ENCODE peak calls at places on chromosomes 3 and 15, in ten cellular contexts. C, U, Z, S, Q, D, X, R, T and I are unnamed samples.

GRCh38 chr3:122927726-122928125 is 99.8 kb downstream of the SEMA5B start:
- DNase-seq in R (no peak), U (no peak), Z (no peak), D (no peak), S (no peak), T (no peak), X (no peak), C (no peak), Q (no peak), I (no peak)

GRCh38 chr3:169545606-169546005 is 117.9 kb downstream of the MECOM start:
- DNase-seq in X (no peak), S (no peak), Z (peak; percentile 7), D (no peak), R (no peak), Q (no peak), C (no peak), U (peak; percentile 13), T (no peak), I (no peak)

GRCh38 chr15:43954181-43954621 is 127.4 kb downstream of the WDR76 start:
- DNase-seq in Z (no peak), X (no peak), C (no peak), D (no peak), Q (no peak), U (peak; percentile 26), S (no peak), T (no peak), R (no peak), I (peak; percentile 62)

GRCh38 chr3:185225523-185225922 is 28.3 kb downstream of the EHHADH start:
- DNase-seq in C (no peak), S (no peak), X (no peak), D (no peak), U (peak; percentile 87), Q (no peak), R (peak; percentile 26), Z (no peak), T (peak; percentile 75), I (no peak)

GRCh38 chr3:187719628-187720336 is 17.4 kb upstream of the RTP2 start:
- DNase-seq in S (no peak), R (no peak), X (peak; percentile 36), U (no peak), C (no peak), T (no peak), D (peak; percentile 92), Z (no peak), Q (no peak), I (no peak)

GRCh38 chr3:24834442-24834841 is 339.8 kb upstream of the THRB start:
- DNase-seq in S (no peak), X (no peak), Q (no peak), C (no peak), R (no peak), D (no peak), T (no peak), U (no peak), Z (no peak), I (no peak)

GRCh38 chr3:129913618-129914017 is 20.1 kb upstream of the TMCC1 start:
- DNase-seq in Q (no peak), Z (no peak), C (no peak), U (no peak), T (no peak), X (no peak), S (no peak), D (no peak), R (no peak), I (no peak)

GRCh38 chr3:118818386-118818785 is 216.3 kb downstream of the IGSF11 start:
- DNase-seq in Z (no peak), Q (no peak), D (no peak), X (no peak), S (no peak), T (peak; percentile 73), R (peak; percentile 62), C (no peak), U (peak; percentile 30), I (peak; percentile 82)

GRCh38 chr3:57756022-57756527 is at the start of gene SLMAP:
- DNase-seq in D (peak; percentile 99), T (peak; percentile 98), C (peak; percentile 70), Z (peak; percentile 89), U (peak; percentile 98), Q (peak; percentile 84), S (peak; percentile 98), X (peak; percentile 95), R (peak; percentile 93), I (peak; percentile 92)

GRCh38 chr3:177338697-177339219 is 141.5 kb upstream of the TBL1XR1 start:
- DNase-seq in U (no peak), R (no peak), T (no peak), C (no peak), D (no peak), X (no peak), Z (no peak), Q (no peak), S (no peak), I (no peak)

GRCh38 chr3:194395201-194395600 is 3.9 kb downstream of the GP5 start:
- DNase-seq in C (peak; percentile 23), Q (no peak), U (peak; percentile 70), S (no peak), D (no peak), R (no peak), X (no peak), Z (no peak), T (no peak), I (no peak)

GRCh38 chr15:38750816-38751215 is 186.2 kb upstream of the RASGRP1 start:
- DNase-seq in R (no peak), U (peak; percentile 3), Z (no peak), S (no peak), T (peak; percentile 38), C (no peak), D (no peak), X (no peak), Q (no peak), I (no peak)

GRCh38 chr3:125024817-125025216 is 31.0 kb downstream of the HEG1 start:
- DNase-seq in C (peak; percentile 87), Q (no peak), R (no peak), T (peak; percentile 55), S (no peak), D (peak; percentile 84), U (no peak), Z (no peak), X (no peak), I (peak; percentile 24)

GRCh38 chr15:27061739-27062138 is 90.8 kb downstream of the GABRG3 start:
- DNase-seq in Q (no peak), X (no peak), D (no peak), S (no peak), U (no peak), Z (no peak), T (no peak), C (no peak), R (no peak), I (no peak)

GRCh38 chr15:94259121-94259776 is 27.9 kb downstream of the MCTP2 start:
- DNase-seq in X (no peak), R (no peak), D (no peak), T (no peak), Q (no peak), C (no peak), Z (peak; percentile 28), U (no peak), S (no peak), I (no peak)

GRCh38 chr3:95615592-95616310 is 1198.6 kb upstream of the EPHA6 start:
- DNase-seq in D (no peak), Q (no peak), X (no peak), C (no peak), U (peak; percentile 84), R (peak; percentile 4), T (no peak), Z (no peak), S (no peak), I (peak; percentile 9)

GRCh38 chr15:100775581-100776185 is 103.9 kb upstream of the ALDH1A3 start:
- DNase-seq in D (no peak), R (no peak), Q (no peak), U (no peak), T (no peak), C (no peak), Z (no peak), X (no peak), S (no peak), I (no peak)

GRCh38 chr3:8336456-8336855 is 165.2 kb upstream of the LMCD1 start:
- DNase-seq in T (no peak), R (no peak), U (no peak), X (no peak), Q (no peak), S (no peak), D (no peak), C (no peak), Z (no peak), I (no peak)

GRCh38 chr15:68590721-68591389 is 12.1 kb downstream of the CORO2B start:
- DNase-seq in C (no peak), U (peak; percentile 69), Q (no peak), S (no peak), R (no peak), D (no peak), Z (no peak), X (no peak), T (no peak), I (no peak)

GRCh38 chr3:23583980-23584736 is 221.6 kb upstream of the UBE2E1 start:
- DNase-seq in C (no peak), Z (no peak), T (no peak), D (no peak), S (no peak), X (no peak), R (no peak), Q (no peak), U (no peak), I (no peak)

GRCh38 chr15:73915085-73915484 is 11.2 kb upstream of the LOXL1 start:
- DNase-seq in X (no peak), C (no peak), D (no peak), Q (no peak), T (no peak), R (no peak), U (no peak), Z (no peak), S (no peak), I (no peak)

GRCh38 chr15:36887214-36888017 is 212.9 kb downstream of the MEIS2 start:
- DNase-seq in D (peak; percentile 40), Z (no peak), U (no peak), X (no peak), T (peak; percentile 77), Q (no peak), R (no peak), C (no peak), S (no peak), I (no peak)

GRCh38 chr3:64242435-64242834 is 17.2 kb upstream of the PRICKLE2 start:
- DNase-seq in C (peak; percentile 73), X (no peak), S (no peak), Q (no peak), T (peak; percentile 68), R (no peak), D (no peak), Z (no peak), U (peak; percentile 72), I (no peak)